ENCODE peak calls at places on chromosome 7, in six cellular contexts. W is fibroblast of lung, R is HFF-Myc, B is epithelial cell of esophagus, E is GM23338, Z is brain microvascular endothelial cell. H is an unnamed sample.

GRCh38 chr7:157479326-157479725 is 142.5 kb downstream of the DNAJB6 start:
- DNase-seq in W (no peak), R (no peak), B (no peak), E (no peak), Z (no peak), H (no peak)

GRCh38 chr7:2198760-2199159 is 34.0 kb downstream of the MAD1L1 start:
- DNase-seq in W (no peak), R (no peak), B (no peak), E (no peak), Z (no peak), H (no peak)

GRCh38 chr7:128030999-128031681 is at the start of gene LRRC4:
- DNase-seq in W (peak), R (no peak), B (peak), E (peak), Z (no peak), H (peak)

GRCh38 chr7:101537205-101537604 is 91.9 kb downstream of the MYL10 start:
- DNase-seq in W (peak), R (no peak), B (no peak), E (no peak), Z (no peak), H (no peak)

GRCh38 chr7:157160433-157160832 is 21.7 kb downstream of the UBE3C start:
- DNase-seq in W (no peak), R (no peak), B (no peak), E (no peak), Z (no peak), H (no peak)

GRCh38 chr7:152338553-152338952 is 97.2 kb downstream of the KMT2C start:
- DNase-seq in W (no peak), R (no peak), B (no peak), E (no peak), Z (no peak), H (no peak)

GRCh38 chr7:6691609-6692106 is 15.1 kb downstream of the ZNF12 start:
- DNase-seq in W (peak), R (no peak), B (peak), E (peak), Z (no peak), H (no peak)

GRCh38 chr7:69434350-69434749 is 163.9 kb upstream of the AUTS2 start:
- DNase-seq in W (peak), R (no peak), B (no peak), E (no peak), Z (no peak), H (no peak)

GRCh38 chr7:105765846-105766245 is 110.6 kb downstream of the ATXN7L1 start:
- DNase-seq in W (peak), R (no peak), B (no peak), E (no peak), Z (no peak), H (no peak)

GRCh38 chr7:133315332-133316040 is 62.6 kb downstream of the EXOC4 start:
- DNase-seq in W (peak), R (no peak), B (no peak), E (no peak), Z (no peak), H (no peak)

GRCh38 chr7:16171928-16172327 is 249.4 kb downstream of the CRPPA start:
- DNase-seq in W (peak), R (no peak), B (no peak), E (no peak), Z (peak), H (no peak)

GRCh38 chr7:155810607-155811559 is 1.4 kb downstream of the SHH start:
- DNase-seq in W (no peak), R (no peak), B (no peak), E (peak), Z (no peak), H (no peak)

GRCh38 chr7:22665816-22666375 is 61.1 kb upstream of the IL6 start:
- DNase-seq in W (no peak), R (no peak), B (no peak), E (no peak), Z (no peak), H (no peak)

GRCh38 chr7:29035044-29035740 is 77.1 kb upstream of the TRIL start:
- DNase-seq in W (peak), R (no peak), B (peak), E (no peak), Z (peak), H (no peak)

GRCh38 chr7:112995091-112995824 is 91.4 kb downstream of the GPR85 start:
- DNase-seq in W (peak), R (no peak), B (peak), E (peak), Z (peak), H (no peak)

GRCh38 chr7:16590424-16590823 is 55.1 kb downstream of the ANKMY2 start:
- DNase-seq in W (no peak), R (no peak), B (peak), E (no peak), Z (no peak), H (no peak)

GRCh38 chr7:43583424-43584199 is 704 bp downstream of the STK17A start:
- DNase-seq in W (peak), R (no peak), B (peak), E (peak), Z (no peak), H (no peak)

GRCh38 chr7:44824894-44825526 is 22.9 kb downstream of the H2AZ2 start:
- DNase-seq in W (peak), R (peak), B (no peak), E (no peak), Z (no peak), H (no peak)

GRCh38 chr7:1669486-1669951 is 558 bp upstream of the ELFN1 start:
- DNase-seq in W (peak), R (no peak), B (no peak), E (peak), Z (no peak), H (peak)

GRCh38 chr7:50474382-50475155 is 24.4 kb upstream of the FIGNL1 start:
- DNase-seq in W (no peak), R (no peak), B (peak), E (no peak), Z (no peak), H (no peak)

GRCh38 chr7:158447206-158448171 is 140.1 kb downstream of the PTPRN2 start:
- DNase-seq in W (no peak), R (no peak), B (no peak), E (no peak), Z (no peak), H (no peak)

GRCh38 chr7:34066968-34067367 is 161.6 kb downstream of the BMPER start:
- DNase-seq in W (no peak), R (no peak), B (peak), E (peak), Z (no peak), H (no peak)

GRCh38 chr7:137820677-137821420 is 25.9 kb downstream of the DGKI start:
- DNase-seq in W (peak), R (no peak), B (peak), E (peak), Z (peak), H (peak)

GRCh38 chr7:89685287-89685686 is 469.0 kb upstream of the STEAP1 start:
- DNase-seq in W (no peak), R (no peak), B (no peak), E (no peak), Z (no peak), H (no peak)

GRCh38 chr7:103833401-103833800 is 156.1 kb downstream of the RELN start:
- DNase-seq in W (no peak), R (no peak), B (peak), E (no peak), Z (no peak), H (no peak)

GRCh38 chr7:112370436-112370835 is 79.8 kb upstream of the IFRD1 start:
- DNase-seq in W (no peak), R (no peak), B (peak), E (no peak), Z (no peak), H (no peak)

GRCh38 chr7:22121702-22122474 is 176.2 kb upstream of the CDCA7L start:
- DNase-seq in W (no peak), R (no peak), B (no peak), E (no peak), Z (peak), H (no peak)

GRCh38 chr7:96013836-96014235 is 241.5 kb downstream of the DYNC1I1 start:
- DNase-seq in W (no peak), R (no peak), B (no peak), E (no peak), Z (no peak), H (no peak)

GRCh38 chr7:141654551-141654950 is 47.4 kb downstream of the DENND11 start:
- DNase-seq in W (peak), R (peak), B (peak), E (peak), Z (peak), H (peak)

GRCh38 chr7:91264924-91265681 is 870 bp downstream of the FZD1 start:
- DNase-seq in W (peak), R (no peak), B (peak), E (peak), Z (no peak), H (peak)

GRCh38 chr7:45697576-45698136 is 123.5 kb downstream of the ADCY1 start:
- DNase-seq in W (peak), R (no peak), B (peak), E (no peak), Z (peak), H (no peak)

GRCh38 chr7:106312906-106313305 is 28.1 kb upstream of the NAMPT start:
- DNase-seq in W (peak), R (no peak), B (no peak), E (no peak), Z (no peak), H (no peak)

GRCh38 chr7:158944195-158944594 is 87.8 kb downstream of the DYNC2I1 start:
- DNase-seq in W (no peak), R (no peak), B (no peak), E (no peak), Z (no peak), H (no peak)

GRCh38 chr7:54799792-54800191 is 40.8 kb upstream of the SEC61G start:
- DNase-seq in W (peak), R (no peak), B (no peak), E (no peak), Z (no peak), H (no peak)

GRCh38 chr7:38716397-38716796 is 85.2 kb upstream of the AMPH start:
- DNase-seq in W (no peak), R (no peak), B (no peak), E (peak), Z (no peak), H (no peak)
- TF ChIP-seq CTCF in W (no peak), R (no peak), B (no peak), E (peak), Z (peak), H (no peak)

DNA sequence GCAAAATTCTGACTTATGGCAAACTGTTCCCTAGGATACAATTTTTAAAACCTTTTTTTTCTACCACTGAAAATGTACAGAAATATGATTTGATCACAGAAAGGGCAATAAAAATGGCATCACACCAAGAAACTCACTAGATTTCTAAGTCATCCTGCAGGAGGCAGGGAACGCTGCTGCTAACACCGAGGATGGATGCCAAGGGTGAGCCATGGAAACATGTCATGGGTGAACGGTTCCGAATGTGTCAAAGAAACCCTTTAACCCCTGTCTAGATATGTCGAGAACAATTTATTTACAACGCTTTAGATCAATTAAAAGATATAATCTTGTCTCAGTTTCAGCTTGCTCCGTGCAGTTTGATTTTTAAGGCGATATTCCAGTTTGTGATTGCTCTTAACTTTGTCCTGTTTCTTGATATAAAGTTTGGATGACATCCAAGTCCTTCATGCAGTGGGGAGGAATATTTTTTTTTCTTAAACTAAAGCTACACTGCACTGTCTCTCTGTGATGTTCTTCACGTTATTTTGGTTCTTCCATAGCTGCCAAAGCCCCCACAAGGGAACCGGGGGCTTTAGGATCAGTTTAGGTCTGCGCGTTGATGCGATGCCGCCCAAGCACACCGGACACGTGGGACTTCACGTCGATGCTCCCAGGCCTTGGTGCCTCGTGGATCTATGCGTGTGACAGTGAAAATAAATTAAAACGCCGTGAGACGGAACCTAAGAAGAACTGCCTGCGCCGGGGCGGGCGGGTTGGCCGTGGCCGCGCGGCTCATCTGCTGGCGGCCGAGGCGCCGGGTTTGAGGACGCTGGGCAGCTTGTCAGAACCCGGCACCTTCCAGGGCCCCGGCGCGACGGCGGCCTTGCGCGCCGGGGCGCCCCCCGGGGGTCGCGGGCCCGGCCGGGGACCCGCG is 220.2 kb downstream of the PHTF2 start:
- DNase-seq in W (peak), R (no peak), B (no peak), E (peak), Z (peak), H (no peak)
- TF ChIP-seq CTCF in W (peak), R (no peak), B (no peak), E (peak), Z (peak), H (no peak)

DNA sequence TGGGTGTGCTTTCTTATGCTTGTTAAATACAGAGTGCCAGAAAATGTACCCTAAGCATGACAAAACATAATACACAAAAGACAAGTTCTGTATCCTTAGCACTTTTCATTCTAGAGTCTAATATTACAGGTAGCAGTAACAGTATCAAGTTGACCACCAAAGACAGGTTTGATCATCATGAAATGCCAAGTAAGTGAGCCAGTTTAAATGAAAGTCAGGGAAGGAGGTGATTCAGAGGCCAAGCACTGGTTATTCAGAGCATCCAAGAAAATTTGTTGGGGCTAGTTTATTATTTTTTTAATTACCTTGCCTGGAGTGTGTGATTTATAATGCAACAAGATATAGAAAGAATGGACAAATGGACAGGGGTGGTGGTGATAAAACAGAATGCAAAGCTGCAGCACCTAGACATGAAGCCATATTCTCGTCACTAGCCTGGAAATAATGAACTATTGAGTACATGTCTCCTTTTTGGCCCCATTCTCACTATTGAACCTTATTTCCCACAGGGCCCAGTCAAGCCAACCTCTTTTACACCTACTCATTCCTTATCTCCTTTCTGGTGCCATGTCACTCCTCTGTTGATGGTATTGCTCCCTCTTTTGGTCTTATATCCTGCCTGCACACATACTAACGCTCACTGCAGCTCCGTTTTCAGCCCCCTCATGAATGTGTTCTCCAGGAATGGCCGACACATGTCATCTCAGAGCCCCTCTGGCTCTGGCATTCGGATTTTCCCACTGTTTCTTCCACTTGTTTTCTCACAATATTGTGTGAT is 78.6 kb upstream of the GLCCI1 start:
- DNase-seq in W (no peak), R (no peak), B (peak), E (peak), Z (no peak), H (no peak)
- TF ChIP-seq CTCF in W (no peak), R (no peak), B (no peak), E (peak), Z (no peak), H (no peak)

GRCh38 chr7:154566877-154567276 is 436.0 kb downstream of the PAXIP1 start:
- DNase-seq in W (peak), R (no peak), B (no peak), E (no peak), Z (no peak), H (no peak)
- TF ChIP-seq CTCF in W (no peak), R (no peak), B (no peak), E (no peak), Z (no peak), H (no peak)

H was measured in GM13976.